ENCODE peak calls at places on chromosomes 3 and 15, in ten cellular contexts. I, N, S, L, G, B, Q, F, W and Y are unnamed samples.

GRCh38 chr15:73329501-73330200 is 39.1 kb downstream of the HCN4 start:
- DNase-seq in I (no peak), N (no peak), S (no peak), L (no peak), G (no peak), B (no peak), Q (no peak), F (no peak), W (no peak), Y (no peak)

GRCh38 chr15:23647001-23647295 is 719 bp downstream of the MAGEL2 start:
- DNase-seq in I (no peak), N (no peak), S (no peak), L (no peak), G (no peak), B (no peak), Q (no peak), F (no peak), W (peak; percentile 41), Y (no peak)

GRCh38 chr15:101187820-101188516 is 63.9 kb downstream of the CHSY1 start:
- DNase-seq in I (no peak), N (peak; percentile 99), S (no peak), L (peak; percentile 54), G (no peak), B (peak; percentile 96), Q (no peak), F (no peak), W (no peak), Y (no peak)

GRCh38 chr3:48268381-48268935 is 27.6 kb downstream of the ZNF589 start:
- DNase-seq in I (peak; percentile 86), N (no peak), S (no peak), L (no peak), G (peak; percentile 70), B (no peak), Q (peak; percentile 71), F (peak; percentile 44), W (no peak), Y (no peak)

GRCh38 chr3:130748520-130748919 is 1.9 kb upstream of the PIK3R4 start:
- DNase-seq in I (no peak), N (no peak), S (no peak), L (no peak), G (no peak), B (no peak), Q (no peak), F (no peak), W (no peak), Y (no peak)

GRCh38 chr3:134965849-134966248 is 170.8 kb downstream of the EPHB1 start:
- DNase-seq in I (no peak), N (no peak), S (no peak), L (no peak), G (no peak), B (no peak), Q (no peak), F (no peak), W (no peak), Y (no peak)

GRCh38 chr3:124410471-124410870 is 319.8 kb upstream of the UMPS start:
- DNase-seq in I (no peak), N (peak; percentile 47), S (no peak), L (peak; percentile 6), G (no peak), B (peak; percentile 60), Q (no peak), F (no peak), W (no peak), Y (no peak)

GRCh38 chr3:147311716-147312115 is 94.6 kb downstream of the ZIC4 start:
- DNase-seq in I (no peak), N (peak; percentile 22), S (no peak), L (no peak), G (no peak), B (no peak), Q (no peak), F (no peak), W (no peak), Y (no peak)

GRCh38 chr15:35910227-35910626 is 364.3 kb upstream of the DPH6 start:
- DNase-seq in I (no peak), N (no peak), S (no peak), L (no peak), G (no peak), B (no peak), Q (no peak), F (no peak), W (no peak), Y (no peak)